ENCODE peak calls at places on chromosomes 12 and 14, in eight cellular contexts. K is upper lobe of left lung, M is A549, C is HepG2, O is K562, U is sigmoid colon, A is ovary, N is stomach. Z is an unnamed sample.
A peak's percentile ranks its signal among the peaks of the same experiment; 100 is the strongest.

GRCh38 chr12:39958377-39958776 is 147.5 kb downstream of the SLC2A13 start:
- DNase-seq in M (no peak), K (no peak), A (no peak), U (no peak), C (peak; percentile 9), N (no peak), O (no peak), Z (no peak)

GRCh38 chr12:101552277-101552676 is 42.5 kb upstream of the MYBPC1 start:
- DNase-seq in O (no peak), U (no peak), N (no peak), K (peak; percentile 25), A (peak; percentile 29), C (no peak), M (no peak), Z (no peak)

GRCh38 chr12:123532808-123533649 is 490 bp downstream of the RILPL1 start:
- DNase-seq in O (peak; percentile 56), N (peak; percentile 28), A (peak; percentile 58), C (peak; percentile 27), U (peak; percentile 75), M (peak; percentile 30), K (peak; percentile 40), Z (no peak)

GRCh38 chr12:11906284-11906935 is 164.3 kb upstream of the BCL2L14 start:
- DNase-seq in A (no peak), U (no peak), C (no peak), M (no peak), N (no peak), K (no peak), O (no peak), Z (no peak)

GRCh38 chr14:101636081-101636560 is 74.8 kb downstream of the DIO3 start:
- DNase-seq in K (no peak), O (no peak), C (no peak), U (no peak), A (no peak), N (no peak), M (no peak), Z (no peak)

GRCh38 chr12:6370994-6371754 is 4.2 kb downstream of the SCNN1A start:
- DNase-seq in C (peak; percentile 97), O (peak; percentile 69), K (peak; percentile 88), N (peak; percentile 66), U (peak; percentile 59), M (peak; percentile 98), A (no peak), Z (no peak)

GRCh38 chr12:77213316-77213715 is 147.9 kb upstream of the E2F7 start:
- DNase-seq in C (no peak), K (no peak), M (no peak), O (no peak), A (no peak), N (peak; percentile 36), U (no peak), Z (no peak)

GRCh38 chr12:124720687-124721500 is 142.8 kb downstream of the SCARB1 start:
- DNase-seq in N (peak; percentile 68), C (no peak), O (no peak), K (peak; percentile 53), U (peak; percentile 88), A (no peak), M (no peak), Z (no peak)

GRCh38 chr14:49621114-49621881 is 699 bp downstream of the MGAT2 start:
- DNase-seq in U (peak; percentile 86), O (no peak), M (no peak), N (peak; percentile 63), C (no peak), K (peak; percentile 78), A (peak; percentile 75), Z (peak; percentile 93)

GRCh38 chr12:111022386-111022785 is 102.0 kb upstream of the MYL2 start:
- DNase-seq in A (no peak), K (no peak), C (no peak), N (no peak), U (no peak), O (no peak), M (no peak), Z (no peak)

GRCh38 chr14:76811561-76811960 is 1.1 kb downstream of the ANGEL1 start:
- DNase-seq in U (no peak), K (no peak), N (no peak), M (no peak), O (no peak), A (no peak), C (no peak), Z (no peak)

GRCh38 chr14:53432378-53432802 is 279.3 kb upstream of the DDHD1 start:
- DNase-seq in A (no peak), N (no peak), C (peak; percentile 59), U (no peak), K (no peak), O (peak; percentile 8), M (peak; percentile 47), Z (no peak)

GRCh38 chr12:72281145-72281544 is 9.0 kb downstream of the TRHDE start:
- DNase-seq in C (no peak), N (no peak), M (no peak), A (no peak), K (no peak), U (no peak), O (no peak), Z (no peak)

GRCh38 chr14:79571361-79571760 is 639.9 kb downstream of the DIO2 start:
- DNase-seq in C (peak; percentile 2), O (no peak), A (no peak), M (no peak), N (no peak), K (no peak), U (no peak), Z (no peak)

GRCh38 chr12:12979731-12980259 is 20.3 kb downstream of the HEBP1 start:
- DNase-seq in C (no peak), K (no peak), N (no peak), U (no peak), A (peak; percentile 37), O (no peak), M (peak; percentile 73), Z (no peak)

GRCh38 chr14:69580009-69580577 is 5.4 kb upstream of the CCDC177 start:
- DNase-seq in O (peak; percentile 50), U (no peak), M (peak; percentile 60), A (no peak), C (peak; percentile 95), N (peak; percentile 30), K (no peak), Z (no peak)

GRCh38 chr12:132735496-132735895 is 24.9 kb downstream of the PGAM5 start:
- DNase-seq in K (no peak), C (no peak), U (no peak), N (no peak), O (no peak), M (no peak), A (no peak), Z (no peak)

GRCh38 chr12:17928708-17929366 is 161.2 kb downstream of the RERGL start:
- DNase-seq in N (no peak), O (no peak), M (peak; percentile 34), K (no peak), A (no peak), U (no peak), C (peak; percentile 57), Z (no peak)

GRCh38 chr14:52031781-52032180 is 37.1 kb downstream of the NID2 start:
- DNase-seq in M (no peak), K (no peak), A (no peak), U (no peak), C (no peak), N (no peak), O (no peak), Z (no peak)

GRCh38 chr14:52029881-52030280 is 39.0 kb downstream of the NID2 start:
- DNase-seq in N (no peak), A (no peak), K (no peak), C (no peak), M (no peak), O (no peak), U (no peak), Z (no peak)

GRCh38 chr14:52032196-52032865 is 36.5 kb downstream of the NID2 start:
- DNase-seq in C (no peak), M (no peak), K (no peak), O (no peak), A (no peak), N (no peak), U (no peak), Z (no peak)

GRCh38 chr14:52033131-52033642 is 35.7 kb downstream of the NID2 start:
- DNase-seq in N (no peak), O (no peak), M (no peak), K (no peak), U (no peak), C (no peak), A (no peak), Z (peak; percentile 57)
- H3K27ac ChIP-seq in N (peak overlapping the region; percentile 43), O (no peak overlapping the region), M (peak overlapping the region; percentile 37), K (no peak overlapping the region), U (peak overlapping the region; percentile 52), C (no peak overlapping the region), A (no peak overlapping the region), Z (no peak overlapping the region)

GRCh38 chr14:90897022-90897421 is 80.8 kb upstream of the TTC7B start:
- DNase-seq in N (no peak), U (no peak), M (no peak), K (no peak), A (no peak), O (no peak), C (no peak), Z (no peak)
- TF ChIP-seq EP300 in N (no peak), U (no peak), M (no peak), K (no peak), A (no peak), O (no peak), C (no peak), Z (no peak)

GRCh38 chr12:52023182-52023975 is 16.6 kb downstream of the TAMALIN start:
- DNase-seq in U (peak; percentile 94), C (peak; percentile 59), O (peak; percentile 90), N (peak; percentile 93), K (peak; percentile 92), M (peak; percentile 94), A (peak; percentile 94), Z (no peak)
- H3K4me1 ChIP-seq in U (no peaks in the 10 kb centered on the region), C (peaks cover 59% of the 10 kb centered on the region), O (no peaks in the 10 kb centered on the region), N (peaks cover 38% of the 10 kb centered on the region), K (peaks cover 34% of the 10 kb centered on the region), M (peaks cover 32% of the 10 kb centered on the region), A (peaks cover 8% of the 10 kb centered on the region), Z (peaks cover 58% of the 10 kb centered on the region)

GRCh38 chr12:109914461-109914860 is 14.4 kb downstream of the TCHP start:
- DNase-seq in U (no peak), C (no peak), O (no peak), K (no peak), A (no peak), N (no peak), M (no peak), Z (no peak)

GRCh38 chr12:109919466-109919865 is 19.4 kb downstream of the TCHP start:
- DNase-seq in A (no peak), M (no peak), N (no peak), K (no peak), C (no peak), O (no peak), U (peak; percentile 56), Z (no peak)

GRCh38 chr12:109912790-109913189 is 12.7 kb downstream of the TCHP start:
- DNase-seq in O (no peak), A (no peak), M (no peak), C (no peak), U (no peak), N (no peak), K (no peak), Z (no peak)

GRCh38 chr12:109915171-109916040 is 15.3 kb downstream of the TCHP start:
- DNase-seq in O (no peak), K (no peak), N (no peak), U (no peak), C (no peak), M (no peak), A (no peak), Z (no peak)

DNA sequence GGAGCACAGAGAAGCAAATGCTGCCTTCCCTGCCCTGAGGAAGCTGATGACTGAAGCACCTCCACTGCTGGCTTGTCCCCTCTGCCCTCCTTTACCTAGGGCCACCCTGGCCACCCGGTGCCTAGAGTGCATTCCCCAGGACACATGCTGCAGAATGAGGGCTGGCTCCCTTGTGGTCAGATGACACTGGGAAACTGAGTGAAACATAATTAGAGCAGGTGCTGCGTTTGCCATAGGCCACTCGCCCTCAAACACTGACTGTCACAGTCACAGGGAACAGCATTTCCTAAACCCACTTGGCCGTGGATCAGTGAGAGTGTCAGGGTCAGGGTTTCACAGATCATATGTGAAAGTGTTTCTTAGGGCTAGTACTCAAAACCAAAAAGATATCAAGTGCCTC is 16.0 kb downstream of the TCHP start:
- DNase-seq in U (no peak), K (no peak), M (no peak), A (no peak), O (no peak), C (no peak), N (no peak), Z (no peak)
- H3K27ac ChIP-seq in U (no peak overlapping the region), K (no peak overlapping the region), M (no peak overlapping the region), A (no peak overlapping the region), O (no peak overlapping the region), C (no peak overlapping the region), N (no peak overlapping the region), Z (no peak overlapping the region)